ENCODE peak calls at places on chromosomes 2 and 18, in five cellular contexts. One of them, this sample, is unnamed.

GRCh38 chr2:14751581-14751980 is 119.1 kb downstream of the LRATD1 start:
- DNase-seq in right cardiac atrium: no peak
- DNase-seq in astrocyte: no peak
- DNase-seq in heart left ventricle: no peak
- DNase-seq in mesenchymal stem cell: no peak
- DNase-seq in this sample: no peak

GRCh38 chr2:95354925-95355324 is 47.6 kb upstream of the FAHD2A start:
- DNase-seq in right cardiac atrium: no peak
- DNase-seq in astrocyte: no peak
- DNase-seq in heart left ventricle: no peak
- DNase-seq in mesenchymal stem cell: no peak
- DNase-seq in this sample: no peak

GRCh38 chr18:26091047-26091630 is 726 bp upstream of the SS18 start:
- DNase-seq in right cardiac atrium: peak; percentile 77
- DNase-seq in astrocyte: no peak
- DNase-seq in heart left ventricle: peak; percentile 81
- DNase-seq in mesenchymal stem cell: peak; percentile 92
- DNase-seq in this sample: no peak

GRCh38 chr2:29463181-29463900 is 348.1 kb downstream of the CLIP4 start:
- DNase-seq in right cardiac atrium: no peak
- DNase-seq in astrocyte: peak; percentile 90
- DNase-seq in heart left ventricle: no peak
- DNase-seq in mesenchymal stem cell: peak; percentile 38
- DNase-seq in this sample: peak; percentile 24

GRCh38 chr18:70021043-70021442 is 73.4 kb upstream of the CD226 start:
- DNase-seq in right cardiac atrium: no peak
- DNase-seq in astrocyte: no peak
- DNase-seq in heart left ventricle: no peak
- DNase-seq in mesenchymal stem cell: no peak
- DNase-seq in this sample: no peak

GRCh38 chr2:79393806-79394484 is 118.9 kb upstream of the CTNNA2 start:
- DNase-seq in right cardiac atrium: peak; percentile 42
- DNase-seq in astrocyte: peak; percentile 4
- DNase-seq in heart left ventricle: no peak
- DNase-seq in mesenchymal stem cell: peak; percentile 3
- DNase-seq in this sample: no peak

GRCh38 chr2:143930891-143931290 is 589.0 kb downstream of the ZEB2 start:
- DNase-seq in right cardiac atrium: no peak
- DNase-seq in astrocyte: no peak
- DNase-seq in heart left ventricle: no peak
- DNase-seq in mesenchymal stem cell: no peak
- DNase-seq in this sample: no peak

GRCh38 chr2:162261032-162261945 is 18.0 kb upstream of the FAP start:
- DNase-seq in right cardiac atrium: peak; percentile 57
- DNase-seq in astrocyte: peak; percentile 57
- DNase-seq in heart left ventricle: peak; percentile 64
- DNase-seq in mesenchymal stem cell: peak; percentile 41
- DNase-seq in this sample: peak; percentile 28

GRCh38 chr2:166147883-166148282 is 20.1 kb upstream of the SCN1A start:
- DNase-seq in right cardiac atrium: no peak
- DNase-seq in astrocyte: no peak
- DNase-seq in heart left ventricle: no peak
- DNase-seq in mesenchymal stem cell: no peak
- DNase-seq in this sample: no peak

GRCh38 chr18:21851327-21851961 is 110.9 kb downstream of the MIB1 start:
- DNase-seq in right cardiac atrium: no peak
- DNase-seq in astrocyte: no peak
- DNase-seq in heart left ventricle: no peak
- DNase-seq in mesenchymal stem cell: peak; percentile 24
- DNase-seq in this sample: peak; percentile 18

GRCh38 chr2:204473224-204473623 is 72.1 kb upstream of the PARD3B start:
- DNase-seq in right cardiac atrium: no peak
- DNase-seq in astrocyte: no peak
- DNase-seq in heart left ventricle: no peak
- DNase-seq in mesenchymal stem cell: no peak
- DNase-seq in this sample: no peak

GRCh38 chr2:168694173-168694572 is 108.3 kb upstream of the NOSTRIN start:
- DNase-seq in right cardiac atrium: no peak
- DNase-seq in astrocyte: no peak
- DNase-seq in heart left ventricle: no peak
- DNase-seq in mesenchymal stem cell: no peak
- DNase-seq in this sample: no peak

GRCh38 chr18:12255626-12256026 is 1.5 kb downstream of the CIDEA start:
- DNase-seq in right cardiac atrium: no peak
- DNase-seq in astrocyte: peak; percentile 47
- DNase-seq in heart left ventricle: no peak
- DNase-seq in mesenchymal stem cell: peak; percentile 27
- DNase-seq in this sample: no peak

GRCh38 chr18:43170586-43170985 is 55.1 kb upstream of the RIT2 start:
- DNase-seq in right cardiac atrium: no peak
- DNase-seq in astrocyte: no peak
- DNase-seq in heart left ventricle: no peak
- DNase-seq in mesenchymal stem cell: no peak
- DNase-seq in this sample: peak; percentile 5

GRCh38 chr2:232870002-232870765 is at the start of gene SNORC:
- DNase-seq in right cardiac atrium: no peak
- DNase-seq in astrocyte: no peak
- DNase-seq in heart left ventricle: no peak
- DNase-seq in mesenchymal stem cell: no peak
- DNase-seq in this sample: no peak

GRCh38 chr2:119111115-119111975 is 47.2 kb downstream of the C1QL2 start:
- DNase-seq in right cardiac atrium: no peak
- DNase-seq in astrocyte: no peak
- DNase-seq in heart left ventricle: no peak
- DNase-seq in mesenchymal stem cell: no peak
- DNase-seq in this sample: no peak

GRCh38 chr2:157476915-157477709 is 33.2 kb upstream of the CYTIP start:
- DNase-seq in right cardiac atrium: no peak
- DNase-seq in astrocyte: no peak
- DNase-seq in heart left ventricle: no peak
- DNase-seq in mesenchymal stem cell: no peak
- DNase-seq in this sample: no peak

GRCh38 chr2:79630060-79630459 is 117.2 kb downstream of the CTNNA2 start:
- DNase-seq in right cardiac atrium: no peak
- DNase-seq in astrocyte: peak; percentile 36
- DNase-seq in heart left ventricle: no peak
- DNase-seq in mesenchymal stem cell: no peak
- DNase-seq in this sample: peak; percentile 3

GRCh38 chr2:150639917-150640538 is 152.6 kb upstream of the RND3 start:
- DNase-seq in right cardiac atrium: no peak
- DNase-seq in astrocyte: peak; percentile 62
- DNase-seq in heart left ventricle: no peak
- DNase-seq in mesenchymal stem cell: peak; percentile 49
- DNase-seq in this sample: no peak

GRCh38 chr18:9058426-9058825 is 44.1 kb upstream of the NDUFV2 start:
- DNase-seq in right cardiac atrium: no peak
- DNase-seq in astrocyte: peak; percentile 73
- DNase-seq in heart left ventricle: no peak
- DNase-seq in mesenchymal stem cell: no peak
- DNase-seq in this sample: no peak

GRCh38 chr2:107936427-107937359 is 49.6 kb upstream of the SLC5A7 start:
- DNase-seq in right cardiac atrium: no peak
- DNase-seq in astrocyte: no peak
- DNase-seq in heart left ventricle: no peak
- DNase-seq in mesenchymal stem cell: peak; percentile 5
- DNase-seq in this sample: peak; percentile 19

GRCh38 chr2:47003641-47004427 is 88.2 kb upstream of the MCFD2 start:
- DNase-seq in right cardiac atrium: no peak
- DNase-seq in astrocyte: no peak
- DNase-seq in heart left ventricle: peak; percentile 43
- DNase-seq in mesenchymal stem cell: peak; percentile 30
- DNase-seq in this sample: no peak

GRCh38 chr18:34632323-34632722 is 77.8 kb upstream of the DTNA start:
- DNase-seq in right cardiac atrium: no peak
- DNase-seq in astrocyte: no peak
- DNase-seq in heart left ventricle: no peak
- DNase-seq in mesenchymal stem cell: no peak
- DNase-seq in this sample: no peak

GRCh38 chr2:195202163-195202845 is 454.7 kb upstream of the SLC39A10 start:
- DNase-seq in right cardiac atrium: no peak
- DNase-seq in astrocyte: peak; percentile 55
- DNase-seq in heart left ventricle: no peak
- DNase-seq in mesenchymal stem cell: no peak
- DNase-seq in this sample: no peak

GRCh38 chr18:34959989-34960388 is 81.2 kb upstream of the MAPRE2 start:
- DNase-seq in right cardiac atrium: no peak
- DNase-seq in astrocyte: no peak
- DNase-seq in heart left ventricle: no peak
- DNase-seq in mesenchymal stem cell: no peak
- DNase-seq in this sample: no peak

GRCh38 chr18:32389191-32389590 is 81.5 kb downstream of the GAREM1 start:
- DNase-seq in right cardiac atrium: no peak
- DNase-seq in astrocyte: no peak
- DNase-seq in heart left ventricle: no peak
- DNase-seq in mesenchymal stem cell: no peak
- DNase-seq in this sample: no peak

GRCh38 chr2:162245737-162246136 is 2.5 kb upstream of the FAP start:
- DNase-seq in right cardiac atrium: no peak
- DNase-seq in astrocyte: peak; percentile 78
- DNase-seq in heart left ventricle: no peak
- DNase-seq in mesenchymal stem cell: peak; percentile 75
- DNase-seq in this sample: no peak

GRCh38 chr2:209577376-209578357 is 153.8 kb downstream of the MAP2 start:
- DNase-seq in right cardiac atrium: no peak
- DNase-seq in astrocyte: no peak
- DNase-seq in heart left ventricle: no peak
- DNase-seq in mesenchymal stem cell: peak; percentile 7
- DNase-seq in this sample: peak; percentile 34

GRCh38 chr18:77090546-77091200 is 41.9 kb downstream of the MBP start:
- DNase-seq in right cardiac atrium: no peak
- DNase-seq in astrocyte: no peak
- DNase-seq in heart left ventricle: no peak
- DNase-seq in mesenchymal stem cell: no peak
- DNase-seq in this sample: no peak

GRCh38 chr2:215486973-215487372 is 51.1 kb upstream of the FN1 start:
- DNase-seq in right cardiac atrium: no peak
- DNase-seq in astrocyte: no peak
- DNase-seq in heart left ventricle: no peak
- DNase-seq in mesenchymal stem cell: no peak
- DNase-seq in this sample: no peak

GRCh38 chr2:71282493-71282892 is 49.1 kb upstream of the ZNF638 start:
- DNase-seq in right cardiac atrium: no peak
- DNase-seq in astrocyte: no peak
- DNase-seq in heart left ventricle: no peak
- DNase-seq in mesenchymal stem cell: no peak
- DNase-seq in this sample: no peak

GRCh38 chr2:239917128-239917956 is 107.8 kb downstream of the NDUFA10 start:
- DNase-seq in right cardiac atrium: no peak
- DNase-seq in astrocyte: no peak
- DNase-seq in heart left ventricle: no peak
- DNase-seq in mesenchymal stem cell: no peak
- DNase-seq in this sample: no peak

DNA sequence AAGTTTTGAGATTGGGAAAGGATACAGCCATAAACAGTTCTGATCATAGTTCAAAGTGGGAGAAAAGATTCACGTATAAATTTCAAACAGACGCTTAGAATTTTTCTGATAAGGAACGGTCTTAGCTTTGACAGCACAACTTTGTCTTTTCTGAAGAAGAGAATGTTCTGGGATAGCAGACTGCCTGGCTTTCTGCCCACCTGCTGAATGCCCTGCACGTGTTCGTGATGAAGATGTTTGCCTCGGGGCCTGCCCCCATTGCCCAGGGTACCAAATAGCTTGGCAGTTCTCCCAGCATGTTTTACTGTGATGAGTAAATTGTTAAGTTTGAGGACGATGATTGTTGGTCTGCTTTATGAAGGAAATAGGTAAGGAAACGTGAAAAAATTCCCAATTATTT is 4.6 kb downstream of the MRPL33 start:
- DNase-seq in right cardiac atrium: peak; percentile 47
- DNase-seq in astrocyte: peak; percentile 40
- DNase-seq in heart left ventricle: no peak
- DNase-seq in mesenchymal stem cell: no peak
- DNase-seq in this sample: peak; percentile 51
- H3K4me1 ChIP-seq in right cardiac atrium: peaks cover 6% of the 10 kb centered on the region
- H3K4me1 ChIP-seq in astrocyte: peaks cover 23% of the 10 kb centered on the region
- H3K4me1 ChIP-seq in heart left ventricle: peaks cover 79% of the 10 kb centered on the region
- H3K4me1 ChIP-seq in mesenchymal stem cell: peaks cover 6% of the 10 kb centered on the region
- H3K4me1 ChIP-seq in this sample: peaks cover 41% of the 10 kb centered on the region

GRCh38 chr2:231554327-231554726 is 24.1 kb upstream of the NMUR1 start:
- DNase-seq in right cardiac atrium: no peak
- DNase-seq in astrocyte: no peak
- DNase-seq in heart left ventricle: no peak
- DNase-seq in mesenchymal stem cell: no peak
- DNase-seq in this sample: no peak
- H3K4me3 ChIP-seq in right cardiac atrium: no peak overlapping the region
- H3K4me3 ChIP-seq in astrocyte: no peak overlapping the region
- H3K4me3 ChIP-seq in heart left ventricle: peak overlapping the region; percentile 20
- H3K4me3 ChIP-seq in mesenchymal stem cell: peak overlapping the region; percentile 74
- H3K4me3 ChIP-seq in this sample: no peak overlapping the region

GRCh38 chr2:67108231-67108630 is 288.9 kb upstream of the ETAA1 start:
- DNase-seq in right cardiac atrium: no peak
- DNase-seq in astrocyte: no peak
- DNase-seq in heart left ventricle: no peak
- DNase-seq in mesenchymal stem cell: no peak
- DNase-seq in this sample: no peak

DNA sequence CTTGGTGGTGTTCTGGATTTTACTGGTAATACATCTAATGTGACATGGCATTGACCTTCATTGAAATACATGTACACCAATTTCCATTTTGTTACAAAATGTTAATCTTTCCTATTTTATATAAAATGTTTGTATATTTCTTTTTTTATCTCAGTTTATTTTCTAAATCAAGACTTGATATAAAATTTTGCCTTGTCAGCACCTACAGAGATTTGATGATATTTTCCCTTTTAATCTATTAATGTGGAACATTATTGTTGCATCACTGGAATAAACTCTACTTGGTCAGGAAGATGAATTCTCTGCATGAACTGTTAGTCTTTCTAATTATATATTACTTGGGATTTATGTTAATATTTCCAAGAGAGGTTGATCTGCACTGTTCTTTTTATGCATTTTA is 294.0 kb upstream of the ETAA1 start:
- DNase-seq in right cardiac atrium: no peak
- DNase-seq in astrocyte: no peak
- DNase-seq in heart left ventricle: no peak
- DNase-seq in mesenchymal stem cell: no peak
- DNase-seq in this sample: no peak
- H3K9me3 ChIP-seq in right cardiac atrium: no peaks in the 10 kb centered on the region
- H3K9me3 ChIP-seq in astrocyte: no peaks in the 10 kb centered on the region
- H3K9me3 ChIP-seq in heart left ventricle: peaks cover 29% of the 10 kb centered on the region
- H3K9me3 ChIP-seq in mesenchymal stem cell: peaks cover 28% of the 10 kb centered on the region
- H3K9me3 ChIP-seq in this sample: peaks cover 27% of the 10 kb centered on the region

GRCh38 chr2:120747706-120748105 is 12.0 kb downstream of the GLI2 start:
- DNase-seq in right cardiac atrium: no peak
- DNase-seq in astrocyte: no peak
- DNase-seq in heart left ventricle: no peak
- DNase-seq in mesenchymal stem cell: no peak
- DNase-seq in this sample: no peak

GRCh38 chr2:120748310-120748709 is 12.6 kb downstream of the GLI2 start:
- DNase-seq in right cardiac atrium: no peak
- DNase-seq in astrocyte: no peak
- DNase-seq in heart left ventricle: no peak
- DNase-seq in mesenchymal stem cell: no peak
- DNase-seq in this sample: no peak

GRCh38 chr2:120746179-120746549 is 10.5 kb downstream of the GLI2 start:
- DNase-seq in right cardiac atrium: no peak
- DNase-seq in astrocyte: no peak
- DNase-seq in heart left ventricle: no peak
- DNase-seq in mesenchymal stem cell: no peak
- DNase-seq in this sample: no peak

GRCh38 chr2:120748741-120749140 is 13.1 kb downstream of the GLI2 start:
- DNase-seq in right cardiac atrium: no peak
- DNase-seq in astrocyte: no peak
- DNase-seq in heart left ventricle: no peak
- DNase-seq in mesenchymal stem cell: no peak
- DNase-seq in this sample: no peak

GRCh38 chr2:120747281-120747680 is 11.6 kb downstream of the GLI2 start:
- DNase-seq in right cardiac atrium: no peak
- DNase-seq in astrocyte: no peak
- DNase-seq in heart left ventricle: peak; percentile 36
- DNase-seq in mesenchymal stem cell: no peak
- DNase-seq in this sample: no peak
- H3K4me1 ChIP-seq in right cardiac atrium: no peaks in the 10 kb centered on the region
- H3K4me1 ChIP-seq in astrocyte: peaks cover 18% of the 10 kb centered on the region
- H3K4me1 ChIP-seq in heart left ventricle: no peaks in the 10 kb centered on the region
- H3K4me1 ChIP-seq in mesenchymal stem cell: peaks cover 14% of the 10 kb centered on the region
- H3K4me1 ChIP-seq in this sample: peaks cover 13% of the 10 kb centered on the region

This sample was measured in A673.